ENCODE peak calls at places on chromosome X, in ten cellular contexts. K is cardiac muscle cell; J is EL; V is M059J; B is naive thymus-derived CD8-positive, alpha-beta T cell; H is NCI-H2029; Z is hypothalamus; P is AG10803; A is activated CD4-positive, alpha-beta memory T cell treated with anti-CD3 and anti-CD28 coated beads for 36 hours; W is anterior cingulate cortex. F is an unnamed sample.
A peak's percentile ranks its signal among the peaks of the same experiment; 100 is the strongest.

GRCh38 chrX:30580641-30581040 is 3.1 kb upstream of the TASL start:
- DNase-seq in K (no peak), J (peak; percentile 1), V (peak; percentile 57), B (no peak), H (no peak), Z (no peak), P (no peak), A (no peak), W (no peak), F (no peak)

GRCh38 chrX:24298191-24298590 is 15.7 kb downstream of the SUPT20HL2 start:
- DNase-seq in K (no peak), J (no peak), V (peak; percentile 60), B (no peak), H (no peak), Z (no peak), P (no peak), A (no peak), W (no peak), F (no peak)

GRCh38 chrX:10395179-10395578 is 225.2 kb downstream of the MID1 start:
- DNase-seq in K (no peak), J (peak; percentile 11), V (peak; percentile 50), B (no peak), H (no peak), Z (no peak), P (peak; percentile 46), A (no peak), W (no peak), F (no peak)

GRCh38 chrX:72042860-72043248 is 88.9 kb downstream of the RTL5 start:
- DNase-seq in K (no peak), J (no peak), V (no peak), B (no peak), H (no peak), Z (no peak), P (no peak), A (no peak), W (no peak), F (no peak)

GRCh38 chrX:73765776-73766465 is 202.9 kb downstream of the CHIC1 start:
- DNase-seq in K (no peak), J (no peak), V (no peak), B (no peak), H (no peak), Z (no peak), P (no peak), A (no peak), W (no peak), F (no peak)

GRCh38 chrX:45781901-45782553 is 581.4 kb upstream of the DIPK2B start:
- DNase-seq in K (peak; percentile 69), J (peak; percentile 67), V (peak; percentile 82), B (no peak), H (no peak), Z (no peak), P (peak; percentile 69), A (no peak), W (no peak), F (peak; percentile 49)

GRCh38 chrX:38192007-38192625 is 28.6 kb downstream of the SRPX start:
- DNase-seq in K (no peak), J (no peak), V (peak; percentile 40), B (no peak), H (no peak), Z (no peak), P (peak; percentile 22), A (peak; percentile 7), W (no peak), F (no peak)

GRCh38 chrX:74521961-74522833 is 92.2 kb downstream of the RLIM start:
- DNase-seq in K (peak; percentile 79), J (peak; percentile 20), V (peak; percentile 52), B (no peak), H (no peak), Z (no peak), P (peak; percentile 64), A (no peak), W (no peak), F (peak; percentile 56)

GRCh38 chrX:154761977-154762528 is 611 bp upstream of the DKC1 start:
- DNase-seq in K (no peak), J (no peak), V (peak; percentile 53), B (peak; percentile 54), H (peak; percentile 40), Z (no peak), P (no peak), A (peak; percentile 14), W (no peak), F (no peak)

GRCh38 chrX:54492340-54492739 is 3.7 kb downstream of the FGD1 start:
- DNase-seq in K (peak; percentile 54), J (peak; percentile 61), V (peak; percentile 60), B (no peak), H (no peak), Z (no peak), P (peak; percentile 57), A (no peak), W (peak; percentile 7), F (peak; percentile 11)

GRCh38 chrX:39972340-39972739 is 125.4 kb downstream of the BCOR start:
- DNase-seq in K (peak; percentile 27), J (peak; percentile 71), V (peak; percentile 69), B (no peak), H (no peak), Z (no peak), P (peak; percentile 53), A (no peak), W (no peak), F (no peak)

GRCh38 chrX:56986138-56986537 is 9.2 kb downstream of the SPIN3 start:
- DNase-seq in K (no peak), J (no peak), V (no peak), B (no peak), H (no peak), Z (no peak), P (no peak), A (peak; percentile 11), W (no peak), F (no peak)

GRCh38 chrX:41858161-41858775 is 65.1 kb downstream of the CASK start:
- DNase-seq in K (no peak), J (no peak), V (no peak), B (no peak), H (no peak), Z (no peak), P (no peak), A (no peak), W (no peak), F (no peak)

GRCh38 chrX:13092455-13092941 is 48.1 kb upstream of the FAM9C start:
- DNase-seq in K (no peak), J (no peak), V (no peak), B (peak; percentile 85), H (no peak), Z (no peak), P (no peak), A (peak; percentile 91), W (no peak), F (no peak)

GRCh38 chrX:11474021-11474420 is 180.8 kb downstream of the AMELX start:
- DNase-seq in K (no peak), J (no peak), V (no peak), B (no peak), H (no peak), Z (no peak), P (no peak), A (no peak), W (no peak), F (no peak)

GRCh38 chrX:3181846-3182245 is 140.6 kb downstream of the ARSF start:
- DNase-seq in K (peak; percentile 25), J (no peak), V (peak; percentile 58), B (no peak), H (no peak), Z (no peak), P (peak; percentile 64), A (no peak), W (no peak), F (no peak)

GRCh38 chrX:135632353-135632752 is 81.1 kb upstream of the CT45A1 start:
- DNase-seq in K (no peak), J (no peak), V (peak; percentile 3), B (no peak), H (no peak), Z (no peak), P (no peak), A (no peak), W (no peak), F (no peak)

GRCh38 chrX:122244080-122244479 is 940.0 kb upstream of the GRIA3 start:
- DNase-seq in K (no peak), J (no peak), V (no peak), B (no peak), H (no peak), Z (no peak), P (no peak), A (no peak), W (no peak), F (no peak)

GRCh38 chrX:131577999-131578734 is 34.3 kb downstream of the OR13H1 start:
- DNase-seq in K (no peak), J (no peak), V (no peak), B (no peak), H (no peak), Z (no peak), P (no peak), A (no peak), W (no peak), F (no peak)

GRCh38 chrX:153780678-153781427 is at the start of gene SRPK3:
- DNase-seq in K (peak; percentile 11), J (peak; percentile 37), V (peak; percentile 61), B (no peak), H (no peak), Z (no peak), P (no peak), A (no peak), W (no peak), F (no peak)

GRCh38 chrX:107978707-107979307 is 3.4 kb downstream of the TEX13B start:
- DNase-seq in K (peak; percentile 58), J (peak; percentile 13), V (peak; percentile 29), B (no peak), H (no peak), Z (no peak), P (peak; percentile 36), A (no peak), W (no peak), F (peak; percentile 3)

GRCh38 chrX:9865804-9866471 is 79.7 kb downstream of the SHROOM2 start:
- DNase-seq in K (no peak), J (no peak), V (peak; percentile 32), B (no peak), H (no peak), Z (no peak), P (no peak), A (no peak), W (no peak), F (no peak)

GRCh38 chrX:11629593-11630211 is 36.0 kb downstream of the ARHGAP6 start:
- DNase-seq in K (peak; percentile 91), J (peak; percentile 37), V (peak; percentile 62), B (no peak), H (no peak), Z (no peak), P (peak; percentile 62), A (no peak), W (no peak), F (peak; percentile 34)

GRCh38 chrX:794311-794710 is 163.7 kb downstream of the SHOX start:
- DNase-seq in K (no peak), J (no peak), V (no peak), B (no peak), H (no peak), Z (no peak), P (no peak), A (no peak), W (no peak), F (no peak)

GRCh38 chrX:69987691-69988090 is 62.0 kb downstream of the AWAT2 start:
- DNase-seq in K (peak; percentile 27), J (no peak), V (no peak), B (no peak), H (no peak), Z (no peak), P (no peak), A (no peak), W (no peak), F (no peak)

GRCh38 chrX:97471071-97471470 is 587.4 kb downstream of the RPA4 start:
- DNase-seq in K (no peak), J (no peak), V (no peak), B (no peak), H (no peak), Z (no peak), P (no peak), A (no peak), W (no peak), F (no peak)